ENCODE peak calls at places on chromosomes 12 and 14, in nine cellular contexts. I is uterus, R is SK-N-SH, D is brain microvascular endothelial cell, S is heart left ventricle, O is BJ, T is tibial artery, F is HFF-Myc, G is HepG2. J is an unnamed sample.

GRCh38 chr14:104299993-104300761 is 161.8 kb downstream of the KIF26A start:
- DNase-seq in R (peak; percentile 68), I (peak; percentile 28), D (no peak), F (no peak), T (no peak), S (peak; percentile 66), G (no peak), O (no peak), J (no peak)

GRCh38 chr14:102770910-102771543 is 6.2 kb upstream of the TRAF3 start:
- DNase-seq in S (no peak), G (no peak), T (no peak), O (no peak), I (no peak), R (no peak), D (no peak), F (no peak), J (no peak)

GRCh38 chr12:24605466-24605865 is 343.4 kb downstream of the BCAT1 start:
- DNase-seq in D (no peak), T (no peak), S (no peak), F (no peak), O (no peak), I (no peak), R (no peak), G (no peak), J (no peak)

GRCh38 chr12:1841606-1842182 is 21.3 kb downstream of the LRTM2 start:
- DNase-seq in T (peak; percentile 20), F (no peak), R (no peak), D (no peak), I (no peak), O (no peak), G (no peak), S (peak; percentile 17), J (no peak)

GRCh38 chr14:50961606-50962259 is 17.4 kb upstream of the PYGL start:
- DNase-seq in R (peak; percentile 32), G (no peak), F (peak; percentile 91), O (peak; percentile 92), T (no peak), I (peak; percentile 43), D (peak; percentile 86), S (no peak), J (peak; percentile 91)

GRCh38 chr12:85835810-85836715 is at the start of gene RASSF9:
- DNase-seq in F (no peak), D (peak; percentile 61), O (no peak), S (peak; percentile 68), R (no peak), I (peak; percentile 84), G (peak; percentile 10), T (peak; percentile 79), J (peak; percentile 86)

GRCh38 chr14:59337151-59337611 is 128.0 kb downstream of the GPR135 start:
- DNase-seq in T (peak; percentile 88), O (no peak), S (peak; percentile 73), F (no peak), D (no peak), I (peak; percentile 87), R (no peak), G (no peak), J (no peak)

GRCh38 chr12:13588574-13588973 is 392.0 kb downstream of the EMP1 start:
- DNase-seq in S (no peak), I (no peak), D (no peak), T (no peak), R (no peak), F (no peak), O (no peak), G (no peak), J (no peak)

GRCh38 chr12:13523926-13524325 is 327.4 kb downstream of the EMP1 start:
- DNase-seq in S (no peak), T (no peak), R (no peak), I (no peak), O (no peak), G (no peak), F (no peak), D (no peak), J (no peak)

GRCh38 chr12:104168596-104168995 is 30.6 kb upstream of the NFYB start:
- DNase-seq in G (no peak), F (no peak), S (no peak), I (no peak), T (no peak), R (no peak), D (no peak), O (no peak), J (no peak)

GRCh38 chr12:44848771-44849085 is 27.4 kb downstream of the NELL2 start:
- DNase-seq in D (no peak), I (no peak), G (no peak), O (no peak), S (no peak), R (no peak), T (no peak), F (no peak), J (no peak)

GRCh38 chr12:55653031-55653430 is 16.3 kb downstream of the OR10P1 start:
- DNase-seq in I (no peak), O (no peak), R (no peak), T (no peak), D (no peak), G (no peak), S (no peak), F (no peak), J (no peak)

GRCh38 chr12:99339663-99340062 is 307.9 kb upstream of the GARIN6 start:
- DNase-seq in T (no peak), S (no peak), D (no peak), I (no peak), G (no peak), O (no peak), R (no peak), F (no peak), J (no peak)

GRCh38 chr12:6891637-6892036 is 13.0 kb upstream of the LRRC23 start:
- DNase-seq in O (no peak), G (no peak), R (no peak), S (no peak), T (no peak), I (no peak), F (no peak), D (no peak), J (no peak)

GRCh38 chr14:59274991-59275391 is 86.5 kb downstream of the DAAM1 start:
- DNase-seq in D (no peak), F (no peak), O (no peak), R (no peak), G (no peak), S (peak; percentile 64), I (no peak), T (no peak), J (no peak)

GRCh38 chr14:68520637-68521556 is 272.0 kb downstream of the ZFP36L1 start:
- DNase-seq in S (no peak), F (no peak), D (no peak), T (no peak), R (no peak), I (no peak), O (no peak), G (peak; percentile 86), J (no peak)

GRCh38 chr14:61765225-61765943 is 3.2 kb downstream of the SNAPC1 start:
- DNase-seq in R (no peak), I (no peak), S (no peak), T (no peak), D (no peak), G (no peak), O (no peak), F (no peak), J (no peak)

GRCh38 chr12:77232045-77232444 is 166.7 kb upstream of the E2F7 start:
- DNase-seq in T (no peak), R (no peak), D (no peak), G (no peak), O (peak; percentile 68), F (peak; percentile 89), I (peak; percentile 30), S (no peak), J (no peak)

GRCh38 chr12:132140918-132141841 is 2.9 kb downstream of the DDX51 start:
- DNase-seq in G (no peak), D (no peak), F (no peak), R (no peak), S (peak; percentile 52), I (peak; percentile 11), O (no peak), T (peak; percentile 59), J (no peak)

GRCh38 chr12:132140501-132140900 is 3.6 kb downstream of the DDX51 start:
- DNase-seq in S (no peak), T (peak; percentile 55), O (no peak), R (no peak), I (peak; percentile 10), F (no peak), D (no peak), G (no peak), J (no peak)

GRCh38 chr12:132142679-132143327 is 1.3 kb downstream of the DDX51 start:
- DNase-seq in O (no peak), T (no peak), I (peak; percentile 11), G (no peak), D (no peak), F (no peak), S (peak; percentile 57), R (no peak), J (no peak)

GRCh38 chr12:132143328-132144071 is 619 bp downstream of the DDX51 start:
- DNase-seq in I (peak; percentile 11), O (no peak), G (no peak), F (no peak), R (peak; percentile 62), S (peak; percentile 63), T (peak; percentile 64), D (no peak), J (no peak)

GRCh38 chr12:132141976-132142678 is 2.0 kb downstream of the DDX51 start:
- DNase-seq in O (no peak), I (peak; percentile 14), S (peak; percentile 61), F (no peak), T (peak; percentile 66), R (no peak), D (no peak), G (no peak), J (no peak)
- H3K4me3 ChIP-seq in O (no peak overlapping the region), I (no peak overlapping the region), S (peak overlapping the region; percentile 84), F (peak overlapping the region; percentile 96), T (no peak overlapping the region), R (no peak overlapping the region), D (no peak overlapping the region), G (peak overlapping the region; percentile 85), J (no peak overlapping the region)

GRCh38 chr14:52377940-52378339 is 63.8 kb downstream of the PTGER2 start:
- DNase-seq in O (no peak), S (no peak), R (no peak), T (no peak), F (no peak), D (no peak), I (no peak), G (no peak), J (no peak)
- TF ChIP-seq CTCF in O (no peak), S (no peak), R (no peak), T (no peak), F (no peak), D (no peak), I (no peak), G (peak; percentile 21), J (no peak)

DNA sequence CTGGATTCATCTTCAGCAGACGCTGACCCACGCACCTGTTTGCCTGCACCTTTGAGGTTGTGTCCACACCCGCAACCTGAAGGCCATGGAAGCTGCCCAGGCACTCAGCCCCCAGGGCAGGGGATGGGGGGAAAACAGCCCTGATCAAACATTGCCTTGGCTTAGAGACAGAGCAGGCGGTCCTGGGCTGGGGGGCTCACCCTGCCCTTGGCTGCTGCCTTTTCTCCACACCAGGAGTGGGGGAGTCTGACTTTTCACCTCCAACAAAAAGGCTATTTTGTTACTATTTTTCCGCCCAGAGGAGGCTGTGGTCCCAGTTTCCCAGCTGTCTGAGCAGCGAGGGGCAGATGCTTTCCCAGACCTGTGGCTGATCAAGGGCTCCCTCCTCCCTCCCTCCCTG is 24.2 kb downstream of the BCL11B start:
- DNase-seq in G (no peak), O (no peak), R (no peak), I (no peak), S (no peak), D (no peak), T (no peak), F (no peak), J (no peak)
- H3K4me3 ChIP-seq in G (no peak overlapping the region), O (no peak overlapping the region), R (no peak overlapping the region), I (no peak overlapping the region), S (no peak overlapping the region), D (no peak overlapping the region), T (no peak overlapping the region), F (no peak overlapping the region), J (no peak overlapping the region)

GRCh38 chr12:71938728-71939385 is at the start of gene TPH2:
- DNase-seq in G (peak; percentile 59), D (peak; percentile 69), F (no peak), I (no peak), R (peak; percentile 63), S (no peak), O (no peak), T (no peak), J (peak; percentile 29)
- TF ChIP-seq CTCF in G (peak; percentile 79), D (peak; percentile 90), F (peak; percentile 70), I (no peak), R (peak; percentile 67), S (peak; percentile 19), O (peak; percentile 64), T (no peak), J (peak; percentile 83)

J was measured in retinal pigment epithelial cell.